ENCODE peak calls at places on chromosomes 7 and 10, in six cellular contexts. One of them, this sample, is unnamed. For H3K36me3, the result is how much of the 10 kb centered on the place peaks cover.

GRCh38 chr10:10797467-10797866 is 220.2 kb upstream of the CELF2 start:
- DNase-seq in thoracic aorta: no peak
- DNase-seq in gastrocnemius medialis: no peak
- DNase-seq in HCT116: no peak
- DNase-seq in heart left ventricle: peak
- DNase-seq in pancreas: no peak
- DNase-seq in this sample: peak

GRCh38 chr10:62095341-62096071 is 173.1 kb downstream of the RTKN2 start:
- DNase-seq in gastrocnemius medialis: no peak
- DNase-seq in HCT116: no peak
- DNase-seq in thoracic aorta: no peak
- DNase-seq in pancreas: no peak
- DNase-seq in heart left ventricle: no peak
- DNase-seq in this sample: no peak

GRCh38 chr7:97971990-97972943 is 17.7 kb downstream of the OCM2 start:
- DNase-seq in HCT116: peak
- DNase-seq in heart left ventricle: peak
- DNase-seq in thoracic aorta: peak
- DNase-seq in pancreas: peak
- DNase-seq in gastrocnemius medialis: peak
- DNase-seq in this sample: peak

GRCh38 chr10:60206735-60207134 is 182.9 kb downstream of the ANK3 start:
- DNase-seq in gastrocnemius medialis: no peak
- DNase-seq in heart left ventricle: no peak
- DNase-seq in thoracic aorta: no peak
- DNase-seq in pancreas: no peak
- DNase-seq in HCT116: no peak
- DNase-seq in this sample: no peak

GRCh38 chr10:47365561-47365960 is 17.4 kb downstream of the RBP3 start:
- DNase-seq in HCT116: no peak
- DNase-seq in gastrocnemius medialis: no peak
- DNase-seq in heart left ventricle: no peak
- DNase-seq in pancreas: no peak
- DNase-seq in thoracic aorta: no peak
- DNase-seq in this sample: no peak

GRCh38 chr7:150324366-150324961 is 1.1 kb upstream of the ACTR3C start:
- DNase-seq in thoracic aorta: no peak
- DNase-seq in HCT116: no peak
- DNase-seq in pancreas: no peak
- DNase-seq in gastrocnemius medialis: no peak
- DNase-seq in heart left ventricle: no peak
- DNase-seq in this sample: no peak

GRCh38 chr10:44292390-44293002 is 92.4 kb downstream of the CXCL12 start:
- DNase-seq in gastrocnemius medialis: no peak
- DNase-seq in pancreas: no peak
- DNase-seq in thoracic aorta: no peak
- DNase-seq in heart left ventricle: no peak
- DNase-seq in HCT116: no peak
- DNase-seq in this sample: no peak

GRCh38 chr10:21753497-21754270 is 219.7 kb downstream of the MLLT10 start:
- DNase-seq in pancreas: no peak
- DNase-seq in HCT116: no peak
- DNase-seq in heart left ventricle: no peak
- DNase-seq in thoracic aorta: no peak
- DNase-seq in gastrocnemius medialis: no peak
- DNase-seq in this sample: no peak

GRCh38 chr7:55969391-55969790 is 5.0 kb downstream of the NIPSNAP2 start:
- DNase-seq in HCT116: no peak
- DNase-seq in heart left ventricle: no peak
- DNase-seq in gastrocnemius medialis: peak
- DNase-seq in pancreas: no peak
- DNase-seq in thoracic aorta: no peak
- DNase-seq in this sample: no peak

GRCh38 chr10:93542358-93542791 is 24.1 kb upstream of the FFAR4 start:
- DNase-seq in pancreas: peak
- DNase-seq in gastrocnemius medialis: no peak
- DNase-seq in thoracic aorta: no peak
- DNase-seq in heart left ventricle: peak
- DNase-seq in HCT116: no peak
- DNase-seq in this sample: no peak

GRCh38 chr7:107024906-107025305 is 19.6 kb upstream of the PRKAR2B start:
- DNase-seq in heart left ventricle: no peak
- DNase-seq in pancreas: no peak
- DNase-seq in HCT116: no peak
- DNase-seq in thoracic aorta: no peak
- DNase-seq in gastrocnemius medialis: no peak
- DNase-seq in this sample: no peak

DNA sequence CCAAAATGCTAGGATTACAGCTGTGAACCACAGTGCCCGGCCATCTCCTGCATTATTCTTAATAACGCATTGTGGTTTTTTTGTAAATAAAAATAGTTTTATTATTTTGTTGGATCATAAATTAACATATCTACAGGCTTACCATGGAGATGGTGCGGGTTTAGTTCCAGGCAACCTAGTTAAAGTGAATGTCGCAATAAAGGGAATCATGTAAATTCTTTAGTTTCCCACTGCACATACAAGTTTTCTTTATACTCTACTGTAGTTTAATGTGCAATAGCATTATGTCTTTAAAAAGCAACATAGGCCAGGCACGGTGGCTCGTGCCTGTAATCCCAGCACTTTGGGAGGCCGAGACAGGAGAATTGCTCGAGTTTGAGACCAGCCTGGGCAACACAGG is 2.4 kb downstream of the PRKRIP1 start:
- DNase-seq in pancreas: no peak
- DNase-seq in gastrocnemius medialis: no peak
- DNase-seq in HCT116: no peak
- DNase-seq in heart left ventricle: no peak
- DNase-seq in thoracic aorta: no peak
- DNase-seq in this sample: no peak
- H3K36me3 ChIP-seq in pancreas: under half
- H3K36me3 ChIP-seq in gastrocnemius medialis: under half
- H3K36me3 ChIP-seq in HCT116: under half
- H3K36me3 ChIP-seq in heart left ventricle: under half
- H3K36me3 ChIP-seq in thoracic aorta: under half
- H3K36me3 ChIP-seq in this sample: under half

GRCh38 chr7:139735466-139735865 is 42.3 kb downstream of the HIPK2 start:
- DNase-seq in HCT116: no peak
- DNase-seq in pancreas: no peak
- DNase-seq in thoracic aorta: no peak
- DNase-seq in gastrocnemius medialis: no peak
- DNase-seq in heart left ventricle: no peak
- DNase-seq in this sample: no peak
- H3K36me3 ChIP-seq in HCT116: under half
- H3K36me3 ChIP-seq in pancreas: under half
- H3K36me3 ChIP-seq in thoracic aorta: under half
- H3K36me3 ChIP-seq in gastrocnemius medialis: under half
- H3K36me3 ChIP-seq in heart left ventricle: under half
- H3K36me3 ChIP-seq in this sample: under half

DNA sequence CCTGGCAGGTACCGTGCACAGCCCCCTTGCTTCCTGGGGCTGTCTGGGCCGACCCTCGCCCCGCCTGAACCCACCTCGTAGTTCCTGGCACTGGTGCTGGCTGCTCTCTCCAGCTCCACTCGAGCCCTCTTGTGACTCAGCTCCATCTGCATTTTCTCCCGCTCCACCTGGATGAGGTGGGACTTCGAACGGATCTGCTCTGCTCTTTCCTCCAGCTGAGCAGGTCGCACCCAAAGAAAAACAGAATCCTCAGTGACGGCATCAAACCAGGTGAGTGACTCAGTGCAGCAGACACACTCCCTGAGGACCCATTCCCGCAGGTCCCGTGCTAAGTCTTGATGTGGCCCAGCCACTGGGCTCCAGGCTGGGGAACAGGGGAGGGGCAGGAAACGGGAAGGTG is 7.4 kb downstream of the MAD1L1 start:
- DNase-seq in HCT116: no peak
- DNase-seq in gastrocnemius medialis: no peak
- DNase-seq in pancreas: no peak
- DNase-seq in thoracic aorta: no peak
- DNase-seq in heart left ventricle: no peak
- DNase-seq in this sample: peak
- H3K36me3 ChIP-seq in HCT116: under half
- H3K36me3 ChIP-seq in gastrocnemius medialis: under half
- H3K36me3 ChIP-seq in pancreas: under half
- H3K36me3 ChIP-seq in thoracic aorta: under half
- H3K36me3 ChIP-seq in heart left ventricle: under half
- H3K36me3 ChIP-seq in this sample: under half

GRCh38 chr7:149021725-149022062 is 6.6 kb downstream of the PDIA4 start:
- DNase-seq in thoracic aorta: no peak
- DNase-seq in pancreas: no peak
- DNase-seq in heart left ventricle: no peak
- DNase-seq in gastrocnemius medialis: no peak
- DNase-seq in HCT116: no peak
- DNase-seq in this sample: no peak
- H3K36me3 ChIP-seq in thoracic aorta: under half
- H3K36me3 ChIP-seq in pancreas: under half
- H3K36me3 ChIP-seq in heart left ventricle: under half
- H3K36me3 ChIP-seq in gastrocnemius medialis: under half
- H3K36me3 ChIP-seq in HCT116: under half
- H3K36me3 ChIP-seq in this sample: under half